ENCODE peak calls at places on chromosomes 12 and 14, in six cellular contexts. V, Q, Y, B, I and S are unnamed samples. For H3K9me3, the result is how much of the 10 kb centered on the place peaks cover.

GRCh38 chr14:95515080-95515489 is 1.4 kb downstream of the SYNE3 start:
- DNase-seq in V (no peak), Q (peak), Y (peak), B (no peak), I (peak), S (no peak)

GRCh38 chr14:87883750-87884149 is 109.2 kb downstream of the GALC start:
- DNase-seq in V (no peak), Q (no peak), Y (no peak), B (no peak), I (no peak), S (no peak)

GRCh38 chr14:72104011-72104613 is 171.9 kb downstream of the RGS6 start:
- DNase-seq in V (no peak), Q (peak), Y (peak), B (peak), I (no peak), S (peak)

GRCh38 chr12:92197815-92198214 is 52.2 kb upstream of the BTG1 start:
- DNase-seq in V (no peak), Q (no peak), Y (no peak), B (no peak), I (no peak), S (no peak)

GRCh38 chr12:69129014-69129413 is 110.4 kb upstream of the CPSF6 start:
- DNase-seq in V (no peak), Q (no peak), Y (no peak), B (no peak), I (no peak), S (no peak)

GRCh38 chr12:47032644-47033043 is 46.8 kb upstream of the PCED1B start:
- DNase-seq in V (peak), Q (peak), Y (no peak), B (no peak), I (peak), S (peak)

GRCh38 chr14:94028450-94028826 is 2.3 kb downstream of the OTUB2 start:
- DNase-seq in V (no peak), Q (no peak), Y (no peak), B (no peak), I (no peak), S (peak)

GRCh38 chr12:47087088-47087688 is 7.4 kb upstream of the AMIGO2 start:
- DNase-seq in V (no peak), Q (no peak), Y (no peak), B (no peak), I (peak), S (no peak)

GRCh38 chr12:78018146-78018910 is 187.6 kb downstream of the NAV3 start:
- DNase-seq in V (peak), Q (peak), Y (no peak), B (no peak), I (no peak), S (no peak)

GRCh38 chr12:2752676-2753371 is 41.9 kb upstream of the FKBP4 start:
- DNase-seq in V (peak), Q (peak), Y (peak), B (peak), I (peak), S (peak)

GRCh38 chr14:71720978-71721624 is 211.1 kb upstream of the RGS6 start:
- DNase-seq in V (peak), Q (peak), Y (peak), B (peak), I (peak), S (peak)

GRCh38 chr14:65750906-65751305 is 338.4 kb downstream of the FUT8 start:
- DNase-seq in V (no peak), Q (no peak), Y (no peak), B (no peak), I (no peak), S (no peak)

GRCh38 chr12:78096909-78097597 is 266.4 kb downstream of the NAV3 start:
- DNase-seq in V (peak), Q (peak), Y (no peak), B (no peak), I (peak), S (no peak)

GRCh38 chr12:107607464-107608392 is 77.9 kb upstream of the PWP1 start:
- DNase-seq in V (peak), Q (peak), Y (peak), B (peak), I (peak), S (peak)

GRCh38 chr14:99509871-99510555 is 28.8 kb downstream of the CCNK start:
- DNase-seq in V (no peak), Q (peak), Y (no peak), B (no peak), I (no peak), S (no peak)

GRCh38 chr12:106189341-106189740 is 50.6 kb upstream of the NUAK1 start:
- DNase-seq in V (no peak), Q (no peak), Y (no peak), B (no peak), I (no peak), S (no peak)

GRCh38 chr12:46358791-46359666 is 13.5 kb downstream of the SLC38A2 start:
- DNase-seq in V (peak), Q (no peak), Y (no peak), B (no peak), I (no peak), S (no peak)

GRCh38 chr14:61103541-61104339 is 122.7 kb downstream of the SLC38A6 start:
- DNase-seq in V (peak), Q (peak), Y (peak), B (peak), I (peak), S (peak)

GRCh38 chr14:39440975-39441374 is 8.7 kb upstream of the FBXO33 start:
- DNase-seq in V (no peak), Q (no peak), Y (no peak), B (no peak), I (no peak), S (no peak)

GRCh38 chr14:53190938-53191337 is 37.8 kb upstream of the DDHD1 start:
- DNase-seq in V (no peak), Q (no peak), Y (no peak), B (no peak), I (no peak), S (peak)

GRCh38 chr14:61553730-61554641 is 141.3 kb upstream of the HIF1A start:
- DNase-seq in V (peak), Q (peak), Y (no peak), B (no peak), I (no peak), S (peak)

GRCh38 chr12:126784328-126784921 is 1482.5 kb upstream of the TMEM132C start:
- DNase-seq in V (no peak), Q (peak), Y (peak), B (peak), I (no peak), S (peak)

GRCh38 chr12:26245175-26245942 is 50.0 kb downstream of the SSPN start:
- DNase-seq in V (no peak), Q (no peak), Y (no peak), B (no peak), I (no peak), S (peak)

GRCh38 chr12:25269701-25270100 is 19.0 kb upstream of the KRAS start:
- DNase-seq in V (no peak), Q (no peak), Y (no peak), B (no peak), I (no peak), S (no peak)

GRCh38 chr12:30151831-30152230 is 368.1 kb upstream of the TMTC1 start:
- DNase-seq in V (no peak), Q (no peak), Y (no peak), B (no peak), I (no peak), S (no peak)

DNA sequence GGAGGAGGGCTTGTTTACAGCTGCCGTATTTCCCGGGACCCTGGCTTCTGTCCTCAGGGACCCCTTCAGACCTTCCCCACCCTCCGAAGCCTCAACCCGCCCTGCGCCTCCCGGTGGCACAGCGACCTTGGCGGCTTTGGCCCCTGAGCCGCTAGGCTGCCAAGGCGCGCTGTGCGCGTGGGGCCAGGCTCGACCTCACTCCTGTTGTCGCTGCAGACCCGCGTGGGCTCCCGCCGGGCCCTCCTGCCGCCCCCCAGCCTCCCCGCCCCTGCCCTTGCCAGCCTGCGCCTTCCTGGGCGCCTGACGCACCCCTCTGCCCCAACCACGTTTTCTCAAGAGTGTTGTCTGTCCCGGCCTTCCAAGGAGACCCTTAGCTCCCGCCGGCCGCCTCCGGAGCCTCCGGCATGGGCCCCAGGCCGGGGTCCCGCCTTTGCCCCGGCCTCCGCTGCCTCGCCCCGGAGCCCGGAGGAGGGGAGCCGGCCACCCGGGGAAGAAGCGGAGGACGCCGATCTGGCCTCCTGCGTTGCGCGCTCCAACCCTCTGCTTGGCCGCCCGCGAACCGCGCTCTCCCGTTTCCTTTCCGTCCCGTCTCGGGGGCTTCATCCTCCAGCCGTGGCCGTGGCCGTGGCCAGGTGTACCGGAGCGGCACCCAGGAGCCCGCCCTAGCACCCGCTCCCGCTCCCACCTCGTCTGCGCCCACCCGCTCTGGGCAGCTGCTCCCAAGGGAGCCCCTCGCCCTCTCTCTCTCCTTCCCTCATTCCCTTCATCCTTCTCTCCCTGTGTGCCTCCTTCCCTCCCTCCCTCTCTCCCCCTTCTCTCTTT is 19.9 kb downstream of the PPP2R5C start:
- DNase-seq in V (no peak), Q (no peak), Y (no peak), B (no peak), I (no peak), S (no peak)
- H2AFZ ChIP-seq in V (no peak), Q (no peak), Y (no peak), B (no peak), I (no peak), S (no peak)

GRCh38 chr12:110858848-110859247 is 12.1 kb downstream of the CCDC63 start:
- DNase-seq in V (no peak), Q (no peak), Y (no peak), B (no peak), I (no peak), S (no peak)
- H3K9me3 ChIP-seq in V (under half), Q (under half), Y (under half), B (under half), I (under half), S (under half)

DNA sequence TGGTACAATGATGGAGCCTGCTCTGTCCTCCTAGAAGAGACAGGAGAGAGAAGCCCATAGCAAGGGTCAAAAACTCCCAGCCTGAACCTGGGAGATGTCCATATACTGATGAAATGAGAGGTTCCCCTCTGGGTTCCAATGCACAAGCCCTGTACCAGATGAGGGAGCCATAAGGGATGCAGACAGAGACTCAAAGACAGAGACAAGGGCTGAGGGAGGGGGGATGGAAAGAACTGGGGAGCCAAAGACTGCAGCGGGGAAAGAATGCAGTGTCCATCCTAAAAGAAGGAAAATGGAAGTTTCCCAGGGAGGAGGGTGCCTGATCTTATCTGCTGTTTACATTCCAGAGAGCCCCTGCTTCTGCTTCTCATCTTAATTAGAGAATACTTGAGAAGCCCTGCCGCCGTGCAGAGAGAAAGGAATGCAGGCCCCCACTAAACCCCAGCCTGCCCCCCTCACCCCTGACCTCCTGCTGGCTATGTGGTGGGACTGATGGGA is 27.7 kb downstream of the KRT18 start:
- DNase-seq in V (peak), Q (no peak), Y (no peak), B (no peak), I (no peak), S (no peak)
- TF ChIP-seq CTCF in V (no peak), Q (no peak), Y (no peak), B (no peak), I (no peak), S (peak)

GRCh38 chr12:64797156-64797555 is 27.3 kb upstream of the TBC1D30 start:
- DNase-seq in V (no peak), Q (peak), Y (no peak), B (no peak), I (no peak), S (peak)
- H2AFZ ChIP-seq in V (no peak), Q (no peak), Y (no peak), B (no peak), I (no peak), S (no peak)

GRCh38 chr14:79415726-79416125 is 795.6 kb downstream of the DIO2 start:
- DNase-seq in V (peak), Q (no peak), Y (no peak), B (no peak), I (no peak), S (no peak)
- H3K9me3 ChIP-seq in V (under half), Q (under half), Y (under half), B (under half), I (under half), S (under half)

GRCh38 chr12:67648306-67649164 is at the start of gene DYRK2:
- DNase-seq in V (peak), Q (peak), Y (peak), B (peak), I (peak), S (peak)

GRCh38 chr12:67646775-67647174 is 1.8 kb upstream of the DYRK2 start:
- DNase-seq in V (no peak), Q (no peak), Y (no peak), B (no peak), I (no peak), S (no peak)

GRCh38 chr12:67649165-67650126 is 901 bp downstream of the DYRK2 start:
- DNase-seq in V (no peak), Q (peak), Y (no peak), B (peak), I (peak), S (peak)

GRCh38 chr12:67647251-67647546 is 1.3 kb upstream of the DYRK2 start:
- DNase-seq in V (no peak), Q (no peak), Y (no peak), B (no peak), I (no peak), S (no peak)

DNA sequence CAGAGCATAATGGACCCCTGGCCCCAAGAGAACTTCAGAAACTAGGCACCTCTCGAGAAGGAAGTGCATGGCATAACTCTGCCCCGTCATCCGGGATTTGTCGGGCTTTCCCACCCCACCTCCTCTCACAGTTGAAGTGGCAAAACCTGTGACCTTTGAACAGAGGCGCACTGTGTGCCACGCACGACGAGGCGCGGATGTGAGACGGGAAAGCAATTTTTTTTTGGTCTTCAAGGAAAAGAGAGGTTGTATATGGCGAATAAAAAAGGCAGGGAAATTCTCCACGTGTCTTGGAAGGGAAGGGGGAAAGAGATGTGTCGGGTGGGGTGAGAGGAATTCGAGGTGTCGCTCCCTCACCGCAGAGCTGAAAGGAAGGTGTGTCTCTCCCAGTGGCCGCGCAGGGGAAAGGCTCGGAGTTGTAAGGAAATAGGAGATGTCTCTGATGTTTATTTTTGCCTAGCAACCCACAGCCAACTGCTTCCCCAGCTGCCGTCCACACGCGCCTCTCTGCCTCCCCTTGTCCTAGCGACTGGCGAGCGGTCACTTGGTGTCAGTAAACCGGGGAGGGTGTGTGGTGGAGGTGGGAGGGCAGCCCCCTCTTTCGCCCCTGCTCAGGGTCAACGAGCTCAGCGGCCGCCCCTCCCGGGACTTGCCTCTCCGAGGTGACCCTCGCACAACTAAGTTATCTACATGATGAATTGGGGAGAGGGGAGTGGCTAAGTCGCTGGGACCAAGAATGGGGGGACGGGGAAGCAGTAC is 819 bp upstream of the DYRK2 start:
- DNase-seq in V (peak), Q (peak), Y (peak), B (peak), I (peak), S (peak)
- TF ChIP-seq CTCF in V (peak), Q (peak), Y (peak), B (peak), I (peak), S (peak)

GRCh38 chr12:115375188-115375991 is 691.4 kb upstream of the TBX3 start:
- DNase-seq in V (peak), Q (peak), Y (no peak), B (no peak), I (no peak), S (peak)
- H2AFZ ChIP-seq in V (peak), Q (peak), Y (no peak), B (no peak), I (no peak), S (peak)

DNA sequence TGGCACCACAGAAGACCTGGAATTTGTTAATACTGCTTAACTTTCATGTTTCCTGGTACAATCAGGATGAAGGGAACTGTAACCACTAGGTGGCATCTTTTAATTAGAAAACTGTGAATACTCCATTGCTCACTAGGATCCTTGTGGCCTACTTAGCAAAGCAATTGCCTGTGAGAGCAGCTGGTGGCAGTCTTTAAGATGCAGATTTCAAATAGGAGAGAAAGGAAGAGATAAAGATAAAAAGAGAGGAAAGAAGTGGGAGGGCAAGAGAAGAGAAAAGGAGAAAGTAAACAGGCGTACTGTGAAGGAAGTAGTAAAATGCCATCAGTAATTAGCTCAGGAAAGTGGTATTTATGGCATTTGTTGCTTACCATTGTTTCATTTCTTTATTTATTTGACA is 114.5 kb downstream of the RAD51B start:
- DNase-seq in V (peak), Q (peak), Y (peak), B (peak), I (peak), S (peak)
- H3K9me3 ChIP-seq in V (under half), Q (under half), Y (under half), B (under half), I (under half), S (under half)